ENCODE peak calls at places on chromosomes 3 and 15, in eight cellular contexts. Z is right cardiac atrium, H is GM04504, X is BJ, Y is amniotic stem cell, L is hypothalamus, E is cardiac muscle cell, G is AML-193. R is an unnamed sample.

GRCh38 chr3:882526-882925 is 210.3 kb upstream of the CNTN6 start:
- DNase-seq in Y (no peak), L (no peak), X (no peak), Z (no peak), H (peak), E (no peak), G (no peak), R (no peak)

GRCh38 chr3:141828487-141829284 is 47.8 kb upstream of the ATP1B3 start:
- DNase-seq in X (no peak), Z (no peak), G (no peak), H (peak), E (peak), L (no peak), Y (no peak), R (no peak)

GRCh38 chr3:183061431-183062172 is 37.7 kb downstream of the MCCC1 start:
- DNase-seq in Y (no peak), Z (no peak), E (no peak), G (no peak), L (no peak), X (no peak), H (no peak), R (no peak)

GRCh38 chr15:50116477-50116876 is 2.6 kb downstream of the ATP8B4 start:
- DNase-seq in X (no peak), Z (no peak), G (peak), L (no peak), H (no peak), E (peak), Y (no peak), R (no peak)

GRCh38 chr15:57130956-57131355 is 212.5 kb downstream of the TCF12 start:
- DNase-seq in Z (no peak), E (no peak), Y (no peak), L (no peak), H (no peak), X (no peak), G (no peak), R (no peak)

GRCh38 chr15:73608475-73608874 is 24.7 kb downstream of the NPTN start:
- DNase-seq in X (no peak), Y (no peak), G (no peak), L (no peak), H (no peak), Z (no peak), E (no peak), R (no peak)

GRCh38 chr3:5774337-5774736 is 586.8 kb downstream of the EDEM1 start:
- DNase-seq in G (no peak), L (no peak), E (peak), Z (no peak), H (no peak), X (no peak), Y (no peak), R (no peak)

GRCh38 chr3:183227586-183227985 is 25.5 kb upstream of the B3GNT5 start:
- DNase-seq in L (no peak), G (no peak), Y (no peak), Z (no peak), X (no peak), E (no peak), H (no peak), R (no peak)

GRCh38 chr15:78307977-78308376 is 8.6 kb upstream of the SKIC8 start:
- DNase-seq in G (no peak), E (no peak), Y (no peak), Z (no peak), H (no peak), X (no peak), L (no peak), R (no peak)

GRCh38 chr3:16452265-16452664 is 61.2 kb downstream of the RFTN1 start:
- DNase-seq in L (no peak), X (no peak), Y (no peak), H (no peak), E (no peak), Z (no peak), G (no peak), R (peak)

GRCh38 chr15:45468294-45468693 is 54.3 kb downstream of the SLC30A4 start:
- DNase-seq in E (no peak), L (no peak), H (no peak), Z (no peak), G (no peak), Y (no peak), X (no peak), R (no peak)

GRCh38 chr3:72844436-72844999 is 3.7 kb downstream of the SHQ1 start:
- DNase-seq in Z (no peak), X (no peak), G (no peak), L (no peak), E (no peak), H (no peak), Y (no peak), R (no peak)

GRCh38 chr3:134378384-134378783 is 4.1 kb upstream of the AMOTL2 start:
- DNase-seq in H (no peak), Z (peak), X (no peak), G (peak), L (no peak), E (peak), Y (no peak), R (no peak)

GRCh38 chr15:54585063-54585462 is 606.8 kb downstream of the UNC13C start:
- DNase-seq in G (no peak), L (no peak), Y (no peak), Z (no peak), H (no peak), E (no peak), X (no peak), R (no peak)

GRCh38 chr3:194407423-194407822 is 8.4 kb upstream of the GP5 start:
- DNase-seq in X (no peak), E (no peak), H (no peak), L (no peak), Z (no peak), Y (no peak), G (no peak), R (no peak)

GRCh38 chr3:108477511-108478147 is 32.8 kb downstream of the MYH15 start:
- DNase-seq in X (no peak), L (peak), E (peak), G (peak), Y (no peak), Z (peak), H (no peak), R (no peak)

GRCh38 chr3:136632625-136633081 is 119.5 kb downstream of the STAG1 start:
- DNase-seq in Y (no peak), L (no peak), G (no peak), E (no peak), X (no peak), H (no peak), Z (no peak), R (no peak)

GRCh38 chr15:77033417-77033728 is 37.5 kb downstream of the TSPAN3 start:
- DNase-seq in H (no peak), Y (no peak), G (no peak), E (no peak), Z (no peak), L (no peak), X (no peak), R (no peak)

GRCh38 chr15:88759872-88760271 is 43.4 kb upstream of the ACAN start:
- DNase-seq in H (no peak), E (no peak), Z (no peak), L (no peak), X (no peak), Y (no peak), G (no peak), R (no peak)

GRCh38 chr15:96268421-96269204 is 61.9 kb upstream of the NR2F2 start:
- DNase-seq in X (no peak), H (no peak), Z (no peak), L (no peak), G (no peak), Y (no peak), E (no peak), R (peak)

GRCh38 chr15:78007965-78008886 is 69.3 kb downstream of the TBC1D2B start:
- DNase-seq in G (no peak), L (no peak), Z (peak), E (no peak), Y (peak), H (peak), X (no peak), R (peak)

GRCh38 chr3:193674714-193675113 is 81.7 kb downstream of the OPA1 start:
- DNase-seq in X (no peak), G (no peak), Z (no peak), L (no peak), H (no peak), Y (no peak), E (no peak), R (no peak)

GRCh38 chr3:50655009-50655830 is 19.5 kb upstream of the DOCK3 start:
- DNase-seq in L (no peak), G (no peak), E (no peak), X (no peak), H (no peak), Y (no peak), Z (no peak), R (no peak)

R was measured in HS-5.